ENCODE peak calls at places on chromosomes 7 and 10, in ten cellular contexts. P, H, E, Q, S, Y, D, A, W and B are unnamed samples.

GRCh38 chr10:42979181-42979580 is 97.7 kb upstream of the RET start:
- DNase-seq in A (no peak), S (peak), Q (no peak), D (no peak), E (no peak), H (no peak), P (no peak), W (no peak), Y (no peak), B (no peak)

GRCh38 chr7:12722720-12723241 is 35.3 kb downstream of the ARL4A start:
- DNase-seq in E (peak), Y (no peak), A (no peak), W (no peak), H (no peak), D (no peak), Q (no peak), P (no peak), S (no peak), B (no peak)

GRCh38 chr7:55413442-55413841 is 48.3 kb downstream of the LANCL2 start:
- DNase-seq in D (no peak), A (no peak), P (no peak), Q (no peak), Y (no peak), E (no peak), W (no peak), H (no peak), S (no peak), B (no peak)

GRCh38 chr10:110671788-110672579 is 27.8 kb downstream of the RBM20 start:
- DNase-seq in Q (peak), W (peak), E (peak), H (peak), Y (peak), P (peak), D (peak), S (peak), A (peak), B (no peak)

GRCh38 chr10:121159670-121160069 is 308.5 kb downstream of the WDR11 start:
- DNase-seq in D (no peak), Y (no peak), S (no peak), H (no peak), A (no peak), Q (no peak), W (no peak), E (no peak), P (peak), B (no peak)

GRCh38 chr10:43265799-43266721 is 805 bp downstream of the RASGEF1A start:
- DNase-seq in Q (peak), E (no peak), H (peak), A (no peak), D (peak), W (no peak), S (peak), Y (peak), P (no peak), B (no peak)

GRCh38 chr7:127598318-127598717 is 4.8 kb downstream of the FSCN3 start:
- DNase-seq in D (peak), Y (no peak), H (no peak), E (no peak), Q (no peak), P (peak), S (no peak), W (no peak), A (no peak), B (no peak)

GRCh38 chr7:99788554-99788953 is 4.6 kb upstream of the CYP3A4 start:
- DNase-seq in D (no peak), Y (no peak), A (no peak), S (no peak), Q (no peak), H (no peak), W (no peak), P (no peak), E (no peak), B (no peak)

GRCh38 chr7:132030161-132030568 is 473.7 kb upstream of the PODXL start:
- DNase-seq in S (peak), P (no peak), E (no peak), W (no peak), Y (no peak), A (no peak), Q (no peak), D (no peak), H (no peak), B (no peak)

GRCh38 chr10:98354491-98354890 is 60.5 kb downstream of the PYROXD2 start:
- DNase-seq in Y (no peak), W (no peak), P (no peak), H (no peak), E (no peak), Q (no peak), A (no peak), D (no peak), S (no peak), B (no peak)

GRCh38 chr7:40641717-40642116 is 506.9 kb downstream of the SUGCT start:
- DNase-seq in H (no peak), D (no peak), S (no peak), P (no peak), W (no peak), Y (no peak), E (no peak), A (no peak), Q (no peak), B (no peak)

GRCh38 chr10:44723654-44724053 is 187.5 kb upstream of the TMEM72 start:
- DNase-seq in A (no peak), P (no peak), H (no peak), E (peak), W (no peak), S (peak), D (no peak), Y (no peak), Q (no peak), B (no peak)

GRCh38 chr7:83502636-83503035 is 146.3 kb downstream of the SEMA3E start:
- DNase-seq in Y (no peak), D (no peak), P (no peak), W (no peak), Q (no peak), A (no peak), E (no peak), S (no peak), H (no peak), B (no peak)

GRCh38 chr7:120421151-120421651 is 148.2 kb downstream of the KCND2 start:
- DNase-seq in E (no peak), A (no peak), D (no peak), Y (no peak), Q (no peak), S (no peak), H (no peak), P (no peak), W (no peak), B (no peak)

GRCh38 chr7:156475179-156475578 is 165.4 kb upstream of the RNF32 start:
- DNase-seq in S (no peak), A (no peak), Y (no peak), H (no peak), E (no peak), D (no peak), W (no peak), P (peak), Q (no peak), B (no peak)

GRCh38 chr10:102511562-102512274 is 7.9 kb downstream of the SUFU start:
- DNase-seq in E (no peak), Q (no peak), A (no peak), H (no peak), W (no peak), Y (no peak), P (no peak), D (no peak), S (peak), B (no peak)

GRCh38 chr7:30038182-30038980 is 10.2 kb downstream of the PLEKHA8 start:
- DNase-seq in Q (no peak), D (no peak), W (no peak), A (no peak), P (no peak), H (no peak), E (peak), Y (no peak), S (no peak), B (no peak)

GRCh38 chr7:110766874-110767273 is 324.1 kb upstream of the LRRN3 start:
- DNase-seq in A (no peak), D (no peak), E (no peak), Y (no peak), Q (no peak), S (no peak), W (no peak), P (no peak), H (no peak), B (no peak)